ENCODE peak calls at places on chromosomes 6 and 20, in seven cellular contexts. One of them, this sample, is unnamed.

GRCh38 chr6:68368845-68369244 is 266.2 kb upstream of the ADGRB3 start:
- DNase-seq in GM23338: no peak
- DNase-seq in heart left ventricle: no peak
- DNase-seq in ovary: no peak
- DNase-seq in MM.1S: no peak
- DNase-seq in tibial nerve: no peak
- DNase-seq in pancreas: no peak
- DNase-seq in this sample: no peak

GRCh38 chr6:110625883-110626282 is 149.5 kb upstream of the SLC22A16 start:
- DNase-seq in GM23338: no peak
- DNase-seq in heart left ventricle: no peak
- DNase-seq in ovary: no peak
- DNase-seq in MM.1S: no peak
- DNase-seq in tibial nerve: no peak
- DNase-seq in pancreas: peak; percentile 28
- DNase-seq in this sample: no peak

GRCh38 chr20:57738484-57738883 is 28.7 kb upstream of the PMEPA1 start:
- DNase-seq in GM23338: no peak
- DNase-seq in heart left ventricle: no peak
- DNase-seq in ovary: no peak
- DNase-seq in MM.1S: no peak
- DNase-seq in tibial nerve: no peak
- DNase-seq in pancreas: no peak
- DNase-seq in this sample: no peak

GRCh38 chr6:31541059-31541657 is 645 bp downstream of the DDX39B start:
- DNase-seq in GM23338: peak; percentile 72
- DNase-seq in heart left ventricle: peak; percentile 48
- DNase-seq in ovary: peak; percentile 36
- DNase-seq in MM.1S: peak; percentile 64
- DNase-seq in tibial nerve: no peak
- DNase-seq in pancreas: peak; percentile 43
- DNase-seq in this sample: no peak

GRCh38 chr6:104109806-104110205 is 749.9 kb downstream of the HACE1 start:
- DNase-seq in GM23338: no peak
- DNase-seq in heart left ventricle: no peak
- DNase-seq in ovary: no peak
- DNase-seq in MM.1S: no peak
- DNase-seq in tibial nerve: no peak
- DNase-seq in pancreas: no peak
- DNase-seq in this sample: no peak

GRCh38 chr20:19368351-19368750 is 155.9 kb downstream of the SLC24A3 start:
- DNase-seq in GM23338: no peak
- DNase-seq in heart left ventricle: no peak
- DNase-seq in ovary: no peak
- DNase-seq in MM.1S: no peak
- DNase-seq in tibial nerve: no peak
- DNase-seq in pancreas: no peak
- DNase-seq in this sample: no peak

GRCh38 chr20:8940311-8940710 is 128.6 kb upstream of the PLCB4 start:
- DNase-seq in GM23338: no peak
- DNase-seq in heart left ventricle: no peak
- DNase-seq in ovary: no peak
- DNase-seq in MM.1S: no peak
- DNase-seq in tibial nerve: no peak
- DNase-seq in pancreas: no peak
- DNase-seq in this sample: no peak

GRCh38 chr20:63163596-63164560 is 52.1 kb downstream of the YTHDF1 start:
- DNase-seq in GM23338: no peak
- DNase-seq in heart left ventricle: no peak
- DNase-seq in ovary: no peak
- DNase-seq in MM.1S: no peak
- DNase-seq in tibial nerve: no peak
- DNase-seq in pancreas: no peak
- DNase-seq in this sample: no peak

GRCh38 chr6:51535327-51535726 is 552.1 kb downstream of the PKHD1 start:
- DNase-seq in GM23338: no peak
- DNase-seq in heart left ventricle: no peak
- DNase-seq in ovary: no peak
- DNase-seq in MM.1S: no peak
- DNase-seq in tibial nerve: no peak
- DNase-seq in pancreas: no peak
- DNase-seq in this sample: no peak

GRCh38 chr6:30443657-30444450 is 45.5 kb upstream of the HLA-E start:
- DNase-seq in GM23338: peak; percentile 50
- DNase-seq in heart left ventricle: no peak
- DNase-seq in ovary: no peak
- DNase-seq in MM.1S: no peak
- DNase-seq in tibial nerve: no peak
- DNase-seq in pancreas: no peak
- DNase-seq in this sample: no peak

GRCh38 chr20:57747889-57748456 is 38.2 kb upstream of the PMEPA1 start:
- DNase-seq in GM23338: no peak
- DNase-seq in heart left ventricle: no peak
- DNase-seq in ovary: no peak
- DNase-seq in MM.1S: no peak
- DNase-seq in tibial nerve: no peak
- DNase-seq in pancreas: no peak
- DNase-seq in this sample: no peak

GRCh38 chr20:47568019-47568418 is 66.3 kb downstream of the NCOA3 start:
- DNase-seq in GM23338: no peak
- DNase-seq in heart left ventricle: peak; percentile 31
- DNase-seq in ovary: peak; percentile 38
- DNase-seq in MM.1S: no peak
- DNase-seq in tibial nerve: no peak
- DNase-seq in pancreas: peak; percentile 62
- DNase-seq in this sample: no peak

GRCh38 chr20:13494019-13494418 is 144.7 kb downstream of the TASP1 start:
- DNase-seq in GM23338: no peak
- DNase-seq in heart left ventricle: no peak
- DNase-seq in ovary: no peak
- DNase-seq in MM.1S: no peak
- DNase-seq in tibial nerve: no peak
- DNase-seq in pancreas: no peak
- DNase-seq in this sample: no peak

GRCh38 chr6:158018370-158018771 is 36.7 kb downstream of the SYNJ2 start:
- DNase-seq in GM23338: no peak
- DNase-seq in heart left ventricle: no peak
- DNase-seq in ovary: no peak
- DNase-seq in MM.1S: no peak
- DNase-seq in tibial nerve: no peak
- DNase-seq in pancreas: no peak
- DNase-seq in this sample: no peak

GRCh38 chr20:17479041-17479657 is 52.0 kb downstream of the BFSP1 start:
- DNase-seq in GM23338: no peak
- DNase-seq in heart left ventricle: no peak
- DNase-seq in ovary: no peak
- DNase-seq in MM.1S: no peak
- DNase-seq in tibial nerve: no peak
- DNase-seq in pancreas: no peak
- DNase-seq in this sample: no peak

GRCh38 chr6:170049641-170050491 is 241.0 kb downstream of the DLL1 start:
- DNase-seq in GM23338: no peak
- DNase-seq in heart left ventricle: peak; percentile 70
- DNase-seq in ovary: peak; percentile 91
- DNase-seq in MM.1S: no peak
- DNase-seq in tibial nerve: peak; percentile 48
- DNase-seq in pancreas: peak; percentile 26
- DNase-seq in this sample: no peak
- H3K27ac ChIP-seq in GM23338: no peak overlapping the region
- H3K27ac ChIP-seq in heart left ventricle: peak overlapping the region; percentile 52
- H3K27ac ChIP-seq in ovary: no peak overlapping the region
- H3K27ac ChIP-seq in MM.1S: no peak overlapping the region
- H3K27ac ChIP-seq in tibial nerve: no peak overlapping the region
- H3K27ac ChIP-seq in pancreas: no peak overlapping the region
- H3K27ac ChIP-seq in this sample: no peak overlapping the region

GRCh38 chr20:3580412-3580811 is 82.8 kb downstream of the GFRA4 start:
- DNase-seq in GM23338: peak; percentile 59
- DNase-seq in heart left ventricle: no peak
- DNase-seq in ovary: no peak
- DNase-seq in MM.1S: no peak
- DNase-seq in tibial nerve: no peak
- DNase-seq in pancreas: no peak
- DNase-seq in this sample: no peak
- H3K27ac ChIP-seq in GM23338: no peak overlapping the region
- H3K27ac ChIP-seq in heart left ventricle: no peak overlapping the region
- H3K27ac ChIP-seq in ovary: no peak overlapping the region
- H3K27ac ChIP-seq in MM.1S: no peak overlapping the region
- H3K27ac ChIP-seq in tibial nerve: no peak overlapping the region
- H3K27ac ChIP-seq in pancreas: no peak overlapping the region
- H3K27ac ChIP-seq in this sample: no peak overlapping the region

DNA sequence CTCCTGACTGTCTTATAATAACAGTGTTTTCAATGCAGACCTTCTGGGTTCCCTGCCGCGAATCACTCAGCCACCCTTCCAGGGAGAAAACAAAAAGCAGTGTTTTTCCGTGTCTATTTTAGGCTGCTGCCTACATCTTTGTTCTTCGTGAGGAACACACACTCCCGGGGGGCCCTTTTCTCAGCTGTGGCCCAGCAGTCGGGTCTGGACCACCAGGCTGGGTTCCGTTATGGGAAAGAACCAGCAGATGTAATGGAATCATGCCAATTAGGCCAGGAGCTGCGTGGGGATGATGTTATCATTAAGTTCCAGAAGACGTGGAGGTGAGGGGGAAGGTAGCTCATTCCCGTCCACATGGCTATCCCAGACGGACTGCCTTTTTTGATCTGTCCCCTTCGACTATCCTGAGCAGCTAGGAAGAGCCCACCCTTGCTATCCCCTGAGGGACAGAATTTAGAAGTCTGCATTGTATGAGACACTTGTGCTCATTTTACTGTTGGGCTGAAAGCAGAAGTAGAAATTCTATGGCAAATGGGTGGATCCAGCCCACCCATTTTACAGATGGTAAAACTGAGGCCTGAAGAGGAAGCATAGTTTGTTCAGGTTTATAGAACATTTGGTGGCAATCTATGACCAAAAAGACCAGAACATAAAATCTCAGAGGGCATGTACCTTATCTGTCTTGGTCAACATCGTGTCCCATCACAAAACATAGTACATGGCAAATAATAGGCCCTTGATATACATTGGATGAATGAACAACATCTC is 54.5 kb downstream of the KCNB1 start:
- DNase-seq in GM23338: no peak
- DNase-seq in heart left ventricle: peak; percentile 52
- DNase-seq in ovary: no peak
- DNase-seq in MM.1S: no peak
- DNase-seq in tibial nerve: peak; percentile 41
- DNase-seq in pancreas: no peak
- DNase-seq in this sample: no peak
- H3K27ac ChIP-seq in GM23338: no peak overlapping the region
- H3K27ac ChIP-seq in heart left ventricle: peak overlapping the region; percentile 82
- H3K27ac ChIP-seq in ovary: no peak overlapping the region
- H3K27ac ChIP-seq in MM.1S: no peak overlapping the region
- H3K27ac ChIP-seq in tibial nerve: peak overlapping the region; percentile 4
- H3K27ac ChIP-seq in pancreas: no peak overlapping the region
- H3K27ac ChIP-seq in this sample: no peak overlapping the region

GRCh38 chr20:1840865-1841553 is 54.2 kb upstream of the SIRPA start:
- DNase-seq in GM23338: no peak
- DNase-seq in heart left ventricle: no peak
- DNase-seq in ovary: no peak
- DNase-seq in MM.1S: no peak
- DNase-seq in tibial nerve: no peak
- DNase-seq in pancreas: no peak
- DNase-seq in this sample: no peak
- H3K27ac ChIP-seq in GM23338: no peak overlapping the region
- H3K27ac ChIP-seq in heart left ventricle: no peak overlapping the region
- H3K27ac ChIP-seq in ovary: no peak overlapping the region
- H3K27ac ChIP-seq in MM.1S: no peak overlapping the region
- H3K27ac ChIP-seq in tibial nerve: no peak overlapping the region
- H3K27ac ChIP-seq in pancreas: no peak overlapping the region
- H3K27ac ChIP-seq in this sample: peak overlapping the region; percentile 47

DNA sequence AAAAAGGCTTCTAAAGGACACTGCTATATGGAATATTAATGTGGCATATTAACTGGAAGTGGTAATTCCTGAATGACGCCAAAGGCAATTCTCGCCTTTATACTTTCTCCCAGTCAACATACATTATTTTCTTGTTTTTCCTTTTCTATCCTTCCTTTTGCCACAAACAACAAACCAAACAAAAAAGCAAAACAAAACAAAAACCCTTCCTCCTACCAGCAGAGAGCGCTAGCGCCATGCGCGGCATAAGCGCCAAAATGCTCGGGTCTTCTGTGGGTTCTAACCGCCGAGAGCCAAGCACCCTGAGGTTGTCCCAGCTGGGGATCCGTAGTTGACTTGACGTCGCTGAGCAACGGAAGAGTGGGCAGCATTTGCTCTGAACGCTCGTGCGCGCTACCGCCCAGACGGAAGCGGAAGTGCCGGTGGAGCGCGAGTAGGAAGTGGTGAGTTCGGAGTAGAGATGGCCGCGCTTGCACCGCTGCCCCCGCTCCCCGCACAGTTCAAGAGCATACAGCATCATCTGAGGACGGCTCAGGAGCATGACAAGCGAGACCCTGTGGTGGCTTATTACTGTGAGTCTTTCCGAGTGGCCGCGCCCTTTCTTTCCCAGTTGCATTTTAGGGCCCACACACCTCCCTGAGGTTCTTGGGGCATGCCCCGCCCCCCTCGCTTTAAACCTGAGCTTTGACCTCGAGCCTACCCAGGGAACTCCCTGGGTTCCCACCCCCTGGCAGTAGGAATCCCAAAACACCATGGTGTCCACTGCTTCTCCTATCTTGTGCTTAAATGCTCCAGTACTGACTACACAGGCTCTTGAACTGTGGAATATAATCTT is at the start of the genes NMBR and VTA1:
- DNase-seq in GM23338: peak; percentile 99
- DNase-seq in heart left ventricle: peak; percentile 98
- DNase-seq in ovary: peak; percentile 95
- DNase-seq in MM.1S: peak; percentile 99
- DNase-seq in tibial nerve: peak; percentile 91
- DNase-seq in pancreas: peak; percentile 97
- DNase-seq in this sample: peak; percentile 96
- H3K27ac ChIP-seq in GM23338: no peak within 1 kb of the TSS
- H3K27ac ChIP-seq in heart left ventricle: peak within 1 kb of the TSS; percentile 68
- H3K27ac ChIP-seq in ovary: no peak within 1 kb of the TSS
- H3K27ac ChIP-seq in MM.1S: peak within 1 kb of the TSS; percentile 32
- H3K27ac ChIP-seq in tibial nerve: peak within 1 kb of the TSS; percentile 37
- H3K27ac ChIP-seq in pancreas: peak within 1 kb of the TSS; percentile 37
- H3K27ac ChIP-seq in this sample: peak within 1 kb of the TSS; percentile 74

GRCh38 chr6:163457637-163458561 is 43.4 kb downstream of the QKI start:
- DNase-seq in GM23338: peak; percentile 20
- DNase-seq in heart left ventricle: no peak
- DNase-seq in ovary: no peak
- DNase-seq in MM.1S: no peak
- DNase-seq in tibial nerve: no peak
- DNase-seq in pancreas: no peak
- DNase-seq in this sample: no peak
- H3K27ac ChIP-seq in GM23338: no peak overlapping the region
- H3K27ac ChIP-seq in heart left ventricle: peak overlapping the region; percentile 39
- H3K27ac ChIP-seq in ovary: no peak overlapping the region
- H3K27ac ChIP-seq in MM.1S: no peak overlapping the region
- H3K27ac ChIP-seq in tibial nerve: no peak overlapping the region
- H3K27ac ChIP-seq in pancreas: no peak overlapping the region
- H3K27ac ChIP-seq in this sample: no peak overlapping the region

GRCh38 chr20:2815242-2815900 is 584 bp downstream of the C20orf141 start:
- DNase-seq in GM23338: no peak
- DNase-seq in heart left ventricle: no peak
- DNase-seq in ovary: no peak
- DNase-seq in MM.1S: no peak
- DNase-seq in tibial nerve: no peak
- DNase-seq in pancreas: no peak
- DNase-seq in this sample: no peak
- H3K27ac ChIP-seq in GM23338: no peak overlapping the region
- H3K27ac ChIP-seq in heart left ventricle: no peak overlapping the region
- H3K27ac ChIP-seq in ovary: no peak overlapping the region
- H3K27ac ChIP-seq in MM.1S: no peak overlapping the region
- H3K27ac ChIP-seq in tibial nerve: no peak overlapping the region
- H3K27ac ChIP-seq in pancreas: no peak overlapping the region
- H3K27ac ChIP-seq in this sample: no peak overlapping the region

GRCh38 chr6:12719017-12719416 is 2.5 kb downstream of the PHACTR1 start:
- DNase-seq in GM23338: no peak
- DNase-seq in heart left ventricle: no peak
- DNase-seq in ovary: no peak
- DNase-seq in MM.1S: no peak
- DNase-seq in tibial nerve: no peak
- DNase-seq in pancreas: no peak
- DNase-seq in this sample: no peak
- H3K27ac ChIP-seq in GM23338: no peak overlapping the region
- H3K27ac ChIP-seq in heart left ventricle: no peak overlapping the region
- H3K27ac ChIP-seq in ovary: no peak overlapping the region
- H3K27ac ChIP-seq in MM.1S: no peak overlapping the region
- H3K27ac ChIP-seq in tibial nerve: no peak overlapping the region
- H3K27ac ChIP-seq in pancreas: no peak overlapping the region
- H3K27ac ChIP-seq in this sample: no peak overlapping the region